ENCODE peak calls at places on chromosomes 3 and 15, in four cellular contexts. C, H, A and Z are unnamed samples.

GRCh38 chr15:38254065-38254883 is 1.6 kb downstream of the SPRED1 start:
- DNase-seq in C (no peak), A (peak), H (no peak), Z (peak)

GRCh38 chr3:114446605-114447004 is 152.8 kb downstream of the TIGIT start:
- DNase-seq in H (no peak), A (no peak), C (peak), Z (no peak)

GRCh38 chr3:53030864-53031445 is 14.9 kb downstream of the SFMBT1 start:
- DNase-seq in A (no peak), C (no peak), H (peak), Z (no peak)

GRCh38 chr15:40435331-40436089 is 5.2 kb upstream of the BAHD1 start:
- DNase-seq in C (peak), A (no peak), H (no peak), Z (no peak)

GRCh38 chr15:22257047-22257667 is 176.8 kb downstream of the OR4M2 start:
- DNase-seq in A (peak), H (no peak), C (no peak), Z (peak)

GRCh38 chr3:27859821-27860220 is 137.7 kb upstream of the EOMES start:
- DNase-seq in H (no peak), C (no peak), A (no peak), Z (no peak)

GRCh38 chr15:33860749-33861148 is 107.5 kb upstream of the CHRM5 start:
- DNase-seq in H (no peak), C (no peak), A (peak), Z (peak)

GRCh38 chr15:88124199-88124598 is 132.3 kb downstream of the NTRK3 start:
- DNase-seq in H (no peak), A (no peak), C (no peak), Z (no peak)

GRCh38 chr3:183515968-183516851 is 39.3 kb downstream of the KLHL6 start:
- DNase-seq in H (peak), C (no peak), A (no peak), Z (no peak)